ENCODE peak calls at places on chromosome X, in nine cellular contexts. One of them, this sample, is unnamed.

GRCh38 chrX:7943600-7944245 is 16.5 kb upstream of the PNPLA4 start:
- DNase-seq in WERI-Rb-1: no peak
- DNase-seq in suprapubic skin: no peak
- DNase-seq in adrenal gland: no peak
- DNase-seq in astrocyte of the spinal cord: peak
- DNase-seq in brain microvascular endothelial cell: no peak
- DNase-seq in right lobe of liver: no peak
- DNase-seq in uterus: no peak
- DNase-seq in cardiac muscle cell: no peak
- DNase-seq in this sample: no peak

GRCh38 chrX:427812-428725 is 41.4 kb upstream of the PPP2R3B start:
- DNase-seq in brain microvascular endothelial cell: peak
- DNase-seq in WERI-Rb-1: peak
- DNase-seq in uterus: no peak
- DNase-seq in cardiac muscle cell: peak
- DNase-seq in right lobe of liver: no peak
- DNase-seq in suprapubic skin: no peak
- DNase-seq in astrocyte of the spinal cord: no peak
- DNase-seq in adrenal gland: no peak
- DNase-seq in this sample: peak

GRCh38 chrX:88603237-88603636 is 143.8 kb upstream of the CPXCR1 start:
- DNase-seq in uterus: no peak
- DNase-seq in cardiac muscle cell: no peak
- DNase-seq in suprapubic skin: no peak
- DNase-seq in adrenal gland: no peak
- DNase-seq in right lobe of liver: no peak
- DNase-seq in WERI-Rb-1: no peak
- DNase-seq in brain microvascular endothelial cell: no peak
- DNase-seq in astrocyte of the spinal cord: no peak
- DNase-seq in this sample: no peak

GRCh38 chrX:79477691-79478090 is 110.6 kb upstream of the ITM2A start:
- DNase-seq in adrenal gland: no peak
- DNase-seq in cardiac muscle cell: no peak
- DNase-seq in brain microvascular endothelial cell: no peak
- DNase-seq in right lobe of liver: no peak
- DNase-seq in uterus: no peak
- DNase-seq in astrocyte of the spinal cord: no peak
- DNase-seq in WERI-Rb-1: no peak
- DNase-seq in suprapubic skin: no peak
- DNase-seq in this sample: no peak

GRCh38 chrX:69388526-69388925 is 115.6 kb upstream of the NALF2 start:
- DNase-seq in uterus: no peak
- DNase-seq in suprapubic skin: no peak
- DNase-seq in astrocyte of the spinal cord: no peak
- DNase-seq in cardiac muscle cell: no peak
- DNase-seq in brain microvascular endothelial cell: no peak
- DNase-seq in right lobe of liver: no peak
- DNase-seq in WERI-Rb-1: no peak
- DNase-seq in adrenal gland: no peak
- DNase-seq in this sample: no peak

GRCh38 chrX:145715641-145716138 is 101.9 kb upstream of the SLITRK2 start:
- DNase-seq in brain microvascular endothelial cell: no peak
- DNase-seq in adrenal gland: no peak
- DNase-seq in suprapubic skin: no peak
- DNase-seq in astrocyte of the spinal cord: no peak
- DNase-seq in cardiac muscle cell: no peak
- DNase-seq in WERI-Rb-1: no peak
- DNase-seq in uterus: no peak
- DNase-seq in right lobe of liver: no peak
- DNase-seq in this sample: no peak

GRCh38 chrX:36978886-36979285 is 29.3 kb upstream of the FAM47C start:
- DNase-seq in right lobe of liver: no peak
- DNase-seq in suprapubic skin: no peak
- DNase-seq in brain microvascular endothelial cell: peak
- DNase-seq in astrocyte of the spinal cord: peak
- DNase-seq in cardiac muscle cell: no peak
- DNase-seq in WERI-Rb-1: no peak
- DNase-seq in uterus: no peak
- DNase-seq in adrenal gland: no peak
- DNase-seq in this sample: no peak

GRCh38 chrX:135596495-135596894 is 76.0 kb downstream of the INTS6L start:
- DNase-seq in brain microvascular endothelial cell: no peak
- DNase-seq in WERI-Rb-1: peak
- DNase-seq in right lobe of liver: no peak
- DNase-seq in suprapubic skin: no peak
- DNase-seq in astrocyte of the spinal cord: peak
- DNase-seq in adrenal gland: peak
- DNase-seq in cardiac muscle cell: peak
- DNase-seq in uterus: no peak
- DNase-seq in this sample: peak

GRCh38 chrX:103356023-103356798 is at the start of gene TCEAL9:
- DNase-seq in adrenal gland: peak
- DNase-seq in astrocyte of the spinal cord: peak
- DNase-seq in right lobe of liver: peak
- DNase-seq in uterus: peak
- DNase-seq in cardiac muscle cell: peak
- DNase-seq in WERI-Rb-1: peak
- DNase-seq in brain microvascular endothelial cell: peak
- DNase-seq in suprapubic skin: no peak
- DNase-seq in this sample: no peak

GRCh38 chrX:38382663-38383062 is 30.3 kb downstream of the OTC start:
- DNase-seq in cardiac muscle cell: no peak
- DNase-seq in adrenal gland: no peak
- DNase-seq in astrocyte of the spinal cord: no peak
- DNase-seq in uterus: no peak
- DNase-seq in WERI-Rb-1: no peak
- DNase-seq in brain microvascular endothelial cell: no peak
- DNase-seq in right lobe of liver: peak
- DNase-seq in suprapubic skin: no peak
- DNase-seq in this sample: no peak

GRCh38 chrX:4944767-4945166 is 1231.3 kb upstream of the PRKX start:
- DNase-seq in cardiac muscle cell: no peak
- DNase-seq in brain microvascular endothelial cell: no peak
- DNase-seq in uterus: no peak
- DNase-seq in right lobe of liver: no peak
- DNase-seq in suprapubic skin: no peak
- DNase-seq in adrenal gland: no peak
- DNase-seq in astrocyte of the spinal cord: no peak
- DNase-seq in WERI-Rb-1: no peak
- DNase-seq in this sample: no peak

GRCh38 chrX:131617182-131617581 is 73.3 kb downstream of the OR13H1 start:
- DNase-seq in brain microvascular endothelial cell: peak
- DNase-seq in astrocyte of the spinal cord: peak
- DNase-seq in cardiac muscle cell: no peak
- DNase-seq in adrenal gland: no peak
- DNase-seq in uterus: no peak
- DNase-seq in suprapubic skin: no peak
- DNase-seq in right lobe of liver: no peak
- DNase-seq in WERI-Rb-1: no peak
- DNase-seq in this sample: no peak

GRCh38 chrX:40152173-40152705 is 54.5 kb upstream of the BCOR start:
- DNase-seq in cardiac muscle cell: no peak
- DNase-seq in adrenal gland: no peak
- DNase-seq in astrocyte of the spinal cord: no peak
- DNase-seq in WERI-Rb-1: no peak
- DNase-seq in uterus: peak
- DNase-seq in brain microvascular endothelial cell: no peak
- DNase-seq in suprapubic skin: no peak
- DNase-seq in right lobe of liver: peak
- DNase-seq in this sample: no peak

GRCh38 chrX:115547448-115547847 is 13.5 kb upstream of the PLS3 start:
- DNase-seq in adrenal gland: no peak
- DNase-seq in uterus: no peak
- DNase-seq in brain microvascular endothelial cell: no peak
- DNase-seq in suprapubic skin: no peak
- DNase-seq in WERI-Rb-1: no peak
- DNase-seq in astrocyte of the spinal cord: no peak
- DNase-seq in cardiac muscle cell: no peak
- DNase-seq in right lobe of liver: no peak
- DNase-seq in this sample: no peak

GRCh38 chrX:34805951-34806350 is 136.6 kb upstream of the FAM47B start:
- DNase-seq in uterus: no peak
- DNase-seq in WERI-Rb-1: no peak
- DNase-seq in astrocyte of the spinal cord: no peak
- DNase-seq in brain microvascular endothelial cell: no peak
- DNase-seq in cardiac muscle cell: no peak
- DNase-seq in suprapubic skin: no peak
- DNase-seq in right lobe of liver: no peak
- DNase-seq in adrenal gland: no peak
- DNase-seq in this sample: no peak

GRCh38 chrX:76148011-76148665 is 24.7 kb upstream of the PBDC1 start:
- DNase-seq in uterus: peak
- DNase-seq in cardiac muscle cell: no peak
- DNase-seq in WERI-Rb-1: no peak
- DNase-seq in suprapubic skin: no peak
- DNase-seq in brain microvascular endothelial cell: no peak
- DNase-seq in astrocyte of the spinal cord: peak
- DNase-seq in adrenal gland: no peak
- DNase-seq in right lobe of liver: no peak
- DNase-seq in this sample: peak

GRCh38 chrX:70174754-70175153 is 2.5 kb upstream of the DGAT2L6 start:
- DNase-seq in brain microvascular endothelial cell: no peak
- DNase-seq in suprapubic skin: no peak
- DNase-seq in uterus: no peak
- DNase-seq in astrocyte of the spinal cord: peak
- DNase-seq in cardiac muscle cell: no peak
- DNase-seq in right lobe of liver: no peak
- DNase-seq in adrenal gland: no peak
- DNase-seq in WERI-Rb-1: no peak
- DNase-seq in this sample: no peak

GRCh38 chrX:47540754-47541538 is 20.1 kb upstream of the ARAF start:
- DNase-seq in uterus: peak
- DNase-seq in suprapubic skin: no peak
- DNase-seq in WERI-Rb-1: peak
- DNase-seq in adrenal gland: peak
- DNase-seq in brain microvascular endothelial cell: peak
- DNase-seq in right lobe of liver: peak
- DNase-seq in cardiac muscle cell: peak
- DNase-seq in astrocyte of the spinal cord: peak
- DNase-seq in this sample: peak

DNA sequence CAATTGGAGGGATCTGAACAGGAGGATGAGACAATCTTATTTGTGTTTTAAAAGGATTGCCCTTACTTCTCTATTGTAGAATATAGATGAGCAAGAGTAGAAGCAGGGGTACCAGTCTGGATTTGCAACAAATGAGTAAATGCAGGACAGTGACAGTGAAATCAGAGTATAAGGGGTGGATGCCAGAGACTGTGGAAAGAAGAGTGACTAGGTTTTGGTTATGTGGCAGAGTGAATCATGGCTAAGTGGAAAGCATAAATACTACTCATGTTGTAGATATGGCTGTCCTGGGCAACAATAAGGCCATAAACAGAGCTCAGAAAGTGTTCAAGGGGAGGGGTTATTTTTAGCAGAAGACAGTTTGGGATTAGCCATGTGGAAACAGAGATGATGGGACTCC is 6.0 kb upstream of the VSIG4 start:
- DNase-seq in uterus: no peak
- DNase-seq in astrocyte of the spinal cord: no peak
- DNase-seq in right lobe of liver: no peak
- DNase-seq in brain microvascular endothelial cell: no peak
- DNase-seq in cardiac muscle cell: no peak
- DNase-seq in adrenal gland: no peak
- DNase-seq in WERI-Rb-1: no peak
- DNase-seq in suprapubic skin: no peak
- DNase-seq in this sample: no peak
- H3K4me3 ChIP-seq in uterus: no peak
- H3K4me3 ChIP-seq in astrocyte of the spinal cord: no peak
- H3K4me3 ChIP-seq in right lobe of liver: no peak
- H3K4me3 ChIP-seq in brain microvascular endothelial cell: no peak
- H3K4me3 ChIP-seq in cardiac muscle cell: no peak
- H3K4me3 ChIP-seq in adrenal gland: no peak
- H3K4me3 ChIP-seq in WERI-Rb-1: no peak
- H3K4me3 ChIP-seq in suprapubic skin: no peak
- H3K4me3 ChIP-seq in this sample: no peak

GRCh38 chrX:153370293-153371055 is 30.7 kb downstream of the PNMA6E start:
- DNase-seq in suprapubic skin: no peak
- DNase-seq in astrocyte of the spinal cord: peak
- DNase-seq in adrenal gland: no peak
- DNase-seq in WERI-Rb-1: no peak
- DNase-seq in right lobe of liver: no peak
- DNase-seq in brain microvascular endothelial cell: no peak
- DNase-seq in uterus: no peak
- DNase-seq in cardiac muscle cell: no peak
- DNase-seq in this sample: no peak
- TF ChIP-seq CTCF in suprapubic skin: no peak
- TF ChIP-seq CTCF in astrocyte of the spinal cord: no peak
- TF ChIP-seq CTCF in adrenal gland: no peak
- TF ChIP-seq CTCF in WERI-Rb-1: no peak
- TF ChIP-seq CTCF in right lobe of liver: no peak
- TF ChIP-seq CTCF in brain microvascular endothelial cell: no peak
- TF ChIP-seq CTCF in uterus: no peak
- TF ChIP-seq CTCF in cardiac muscle cell: no peak
- TF ChIP-seq CTCF in this sample: no peak

GRCh38 chrX:10006770-10007169 is 39.6 kb downstream of the CLDN34 start:
- DNase-seq in right lobe of liver: no peak
- DNase-seq in cardiac muscle cell: no peak
- DNase-seq in suprapubic skin: no peak
- DNase-seq in adrenal gland: no peak
- DNase-seq in astrocyte of the spinal cord: no peak
- DNase-seq in uterus: no peak
- DNase-seq in WERI-Rb-1: no peak
- DNase-seq in brain microvascular endothelial cell: no peak
- DNase-seq in this sample: no peak
- H3K4me3 ChIP-seq in right lobe of liver: no peak
- H3K4me3 ChIP-seq in cardiac muscle cell: no peak
- H3K4me3 ChIP-seq in suprapubic skin: no peak
- H3K4me3 ChIP-seq in adrenal gland: no peak
- H3K4me3 ChIP-seq in astrocyte of the spinal cord: no peak
- H3K4me3 ChIP-seq in uterus: no peak
- H3K4me3 ChIP-seq in WERI-Rb-1: no peak
- H3K4me3 ChIP-seq in brain microvascular endothelial cell: no peak
- H3K4me3 ChIP-seq in this sample: no peak

GRCh38 chrX:1741828-1742394 is 127.1 kb downstream of the ASMT start:
- DNase-seq in astrocyte of the spinal cord: no peak
- DNase-seq in WERI-Rb-1: no peak
- DNase-seq in cardiac muscle cell: no peak
- DNase-seq in uterus: no peak
- DNase-seq in suprapubic skin: no peak
- DNase-seq in right lobe of liver: no peak
- DNase-seq in brain microvascular endothelial cell: no peak
- DNase-seq in adrenal gland: no peak
- DNase-seq in this sample: no peak

GRCh38 chrX:1748408-1748807 is 133.5 kb downstream of the ASMT start:
- DNase-seq in right lobe of liver: no peak
- DNase-seq in brain microvascular endothelial cell: no peak
- DNase-seq in uterus: no peak
- DNase-seq in adrenal gland: no peak
- DNase-seq in cardiac muscle cell: no peak
- DNase-seq in WERI-Rb-1: no peak
- DNase-seq in suprapubic skin: no peak
- DNase-seq in astrocyte of the spinal cord: no peak
- DNase-seq in this sample: no peak

DNA sequence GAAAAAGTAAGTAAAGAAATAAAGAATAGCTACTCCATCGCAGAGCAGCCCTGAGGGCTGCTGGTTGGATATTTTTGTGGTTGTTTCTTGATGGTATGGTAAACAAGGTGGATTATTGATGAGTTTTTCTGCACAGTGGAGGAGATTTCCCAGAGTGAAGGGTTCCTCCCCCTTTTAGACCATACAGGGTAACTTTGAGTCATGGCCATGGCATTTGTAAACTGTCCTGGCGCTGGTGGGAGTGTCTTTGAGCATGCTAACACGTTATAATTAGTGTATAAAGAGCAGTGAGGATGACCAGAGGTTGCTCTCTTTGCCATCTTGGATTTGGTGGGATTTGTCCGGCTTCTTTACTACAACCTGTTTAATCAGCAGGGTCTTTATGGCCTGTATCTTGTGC is 128.2 kb downstream of the ASMT start:
- DNase-seq in adrenal gland: no peak
- DNase-seq in brain microvascular endothelial cell: no peak
- DNase-seq in suprapubic skin: no peak
- DNase-seq in cardiac muscle cell: no peak
- DNase-seq in right lobe of liver: no peak
- DNase-seq in astrocyte of the spinal cord: no peak
- DNase-seq in uterus: no peak
- DNase-seq in WERI-Rb-1: no peak
- DNase-seq in this sample: no peak
- TF ChIP-seq CTCF in adrenal gland: no peak
- TF ChIP-seq CTCF in brain microvascular endothelial cell: no peak
- TF ChIP-seq CTCF in suprapubic skin: no peak
- TF ChIP-seq CTCF in cardiac muscle cell: no peak
- TF ChIP-seq CTCF in right lobe of liver: no peak
- TF ChIP-seq CTCF in astrocyte of the spinal cord: no peak
- TF ChIP-seq CTCF in uterus: no peak
- TF ChIP-seq CTCF in WERI-Rb-1: no peak
- TF ChIP-seq CTCF in this sample: no peak